ENCODE peak calls at places on chromosomes 12 and 14, in ten cellular contexts. J, T, E, R, D, C, Y, B, X and G are unnamed samples.

GRCh38 chr14:74562515-74563232 is 49.4 kb downstream of the LTBP2 start:
- DNase-seq in R (peak), E (no peak), X (no peak), Y (no peak), B (no peak), D (no peak), J (no peak), T (no peak), C (no peak), G (no peak)

GRCh38 chr12:50745861-50746260 is 18.0 kb upstream of the ATF1 start:
- DNase-seq in Y (no peak), D (no peak), J (no peak), E (no peak), X (no peak), R (no peak), C (no peak), T (no peak), B (no peak), G (no peak)

GRCh38 chr14:87084908-87085307 is 908.1 kb downstream of the GALC start:
- DNase-seq in D (no peak), X (no peak), E (no peak), R (no peak), T (no peak), B (no peak), Y (no peak), C (no peak), J (no peak), G (no peak)

GRCh38 chr14:83520837-83521236 is 1987.2 kb upstream of the SEL1L start:
- DNase-seq in C (peak), X (no peak), J (no peak), R (no peak), D (no peak), E (peak), B (no peak), Y (peak), T (no peak), G (peak)

GRCh38 chr14:98955741-98956070 is 316.3 kb downstream of the BCL11B start:
- DNase-seq in X (no peak), D (no peak), T (no peak), J (no peak), B (no peak), C (no peak), E (no peak), Y (no peak), R (no peak), G (no peak)

GRCh38 chr12:105204916-105205315 is 31.1 kb downstream of the APPL2 start:
- DNase-seq in Y (peak), E (peak), X (no peak), T (no peak), B (no peak), R (no peak), J (no peak), D (no peak), C (no peak), G (peak)

GRCh38 chr12:47766496-47767196 is 6.4 kb upstream of the SLC48A1 start:
- DNase-seq in R (no peak), Y (no peak), C (no peak), B (no peak), E (no peak), X (no peak), T (no peak), D (no peak), J (no peak), G (no peak)

GRCh38 chr12:32595251-32595650 is 83.8 kb upstream of the DNM1L start:
- DNase-seq in E (peak), D (no peak), B (no peak), T (no peak), Y (peak), J (no peak), C (peak), X (no peak), R (no peak), G (peak)

GRCh38 chr12:94336201-94336915 is 123.3 kb downstream of the CEP83 start:
- DNase-seq in D (no peak), C (no peak), X (no peak), E (peak), T (no peak), Y (peak), J (no peak), B (no peak), R (no peak), G (peak)

GRCh38 chr12:51845451-51845850 is 3.1 kb downstream of the FIGNL2 start:
- DNase-seq in T (no peak), D (no peak), C (no peak), E (no peak), Y (no peak), X (no peak), J (no peak), R (no peak), B (no peak), G (no peak)

GRCh38 chr14:55976219-55976618 is 142.0 kb upstream of the PELI2 start:
- DNase-seq in E (no peak), X (peak), Y (no peak), T (peak), D (no peak), B (no peak), C (no peak), J (no peak), R (no peak), G (no peak)

GRCh38 chr12:28611501-28611900 is 421.2 kb downstream of the CCDC91 start:
- DNase-seq in Y (no peak), E (no peak), T (no peak), J (no peak), D (no peak), R (no peak), B (no peak), X (no peak), C (no peak), G (no peak)

GRCh38 chr14:92704036-92704804 is 44.2 kb downstream of the LGMN start:
- DNase-seq in B (no peak), C (no peak), D (no peak), R (no peak), T (no peak), J (no peak), Y (no peak), X (no peak), E (no peak), G (no peak)

GRCh38 chr14:77309122-77309521 is 11.6 kb downstream of the POMT2 start:
- DNase-seq in T (no peak), J (no peak), Y (no peak), D (no peak), C (no peak), R (no peak), B (no peak), E (no peak), X (no peak), G (no peak)

GRCh38 chr12:98188649-98189048 is 326.7 kb upstream of the TMPO start:
- DNase-seq in C (no peak), J (no peak), Y (peak), E (peak), B (no peak), X (no peak), D (no peak), R (no peak), T (no peak), G (no peak)

GRCh38 chr12:2582631-2583616 is 211.8 kb upstream of the FKBP4 start:
- DNase-seq in B (peak), Y (peak), R (peak), E (peak), T (peak), X (peak), C (peak), D (peak), J (no peak), G (peak)

GRCh38 chr14:26323781-26324363 is 274.0 kb downstream of the NOVA1 start:
- DNase-seq in R (no peak), B (peak), X (no peak), C (no peak), T (no peak), E (no peak), D (no peak), J (no peak), Y (no peak), G (no peak)

GRCh38 chr12:54154708-54155316 is 34.0 kb downstream of the SMUG1 start:
- DNase-seq in C (no peak), J (no peak), X (no peak), D (no peak), B (no peak), E (peak), T (no peak), Y (no peak), R (no peak), G (no peak)

GRCh38 chr12:104049278-104050257 is at the start of gene GLT8D2:
- DNase-seq in J (no peak), X (peak), B (peak), R (peak), E (peak), C (peak), D (peak), T (peak), Y (peak), G (peak)

DNA sequence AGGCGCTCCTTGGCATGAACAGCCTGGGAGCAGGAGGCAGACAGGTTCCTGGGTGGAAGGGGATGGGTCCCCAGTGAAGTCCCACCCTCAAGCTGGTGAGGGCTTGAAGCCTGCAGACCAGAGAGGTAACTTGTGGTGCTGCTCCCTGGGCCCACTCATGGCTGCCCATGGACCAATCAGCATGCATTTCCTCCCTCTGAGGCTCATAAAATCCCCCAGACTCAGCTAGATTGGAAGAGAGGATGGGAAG is 50.2 kb downstream of the A2M start:
- DNase-seq in E (no peak), Y (no peak), T (no peak), X (no peak), J (no peak), R (no peak), C (no peak), B (no peak), D (no peak), G (no peak)
- H3K4me3 ChIP-seq in E (peak), Y (no peak), T (peak), X (peak), J (no peak), R (no peak), C (no peak), B (peak), D (peak), G (no peak)

GRCh38 chr12:14259481-14260010 is 105.9 kb upstream of the ATF7IP start:
- DNase-seq in J (no peak), B (no peak), T (no peak), Y (no peak), X (no peak), C (no peak), R (no peak), E (no peak), D (no peak), G (no peak)
- H3K4me3 ChIP-seq in J (no peak), B (no peak), T (no peak), Y (no peak), X (no peak), C (no peak), R (no peak), E (no peak), D (no peak), G (no peak)

GRCh38 chr14:81323094-81323493 is 77.0 kb downstream of the STON2 start:
- DNase-seq in R (no peak), X (no peak), D (no peak), B (no peak), T (no peak), E (no peak), Y (no peak), J (no peak), C (no peak), G (no peak)
- H3K4me3 ChIP-seq in R (no peak), X (no peak), D (no peak), B (peak), T (no peak), E (no peak), Y (no peak), J (no peak), C (no peak), G (no peak)

DNA sequence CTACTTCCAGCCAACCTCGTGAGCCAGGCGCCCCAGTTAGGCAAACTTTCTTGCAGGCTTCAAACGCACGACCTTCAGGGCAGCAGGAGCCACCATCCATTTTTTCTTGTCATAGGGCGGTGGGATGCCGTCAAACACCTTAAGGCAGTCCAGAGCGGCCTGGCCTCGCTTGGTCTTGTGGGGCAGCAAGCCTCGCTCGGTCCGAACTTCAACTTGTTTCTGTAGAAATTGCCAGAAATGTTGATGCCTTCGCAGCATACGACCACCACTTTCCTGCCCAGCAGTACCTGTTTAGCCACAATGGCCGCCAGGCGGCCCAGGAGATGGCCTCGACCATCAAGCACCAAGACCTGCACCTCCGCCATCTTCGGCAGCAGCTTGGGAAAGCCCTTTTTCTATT is 474.7 kb downstream of the MDGA2 start:
- DNase-seq in J (no peak), R (peak), B (no peak), E (no peak), X (no peak), Y (no peak), T (no peak), D (no peak), C (no peak), G (no peak)
- H3K4me3 ChIP-seq in J (no peak), R (no peak), B (no peak), E (no peak), X (no peak), Y (no peak), T (no peak), D (no peak), C (no peak), G (no peak)

GRCh38 chr14:30873308-30874119 is 845 bp upstream of the COCH start:
- DNase-seq in C (no peak), E (no peak), J (no peak), T (no peak), Y (no peak), R (no peak), B (no peak), D (no peak), X (no peak), G (no peak)
- H3K4me3 ChIP-seq in C (no peak), E (no peak), J (no peak), T (no peak), Y (no peak), R (no peak), B (peak), D (peak), X (peak), G (no peak)

GRCh38 chr14:105061428-105062047 is 3.7 kb downstream of the GPR132 start:
- DNase-seq in T (peak), X (peak), Y (no peak), D (no peak), R (no peak), C (no peak), B (no peak), J (no peak), E (no peak), G (no peak)
- H3K4me3 ChIP-seq in T (no peak), X (no peak), Y (no peak), D (peak), R (no peak), C (no peak), B (no peak), J (no peak), E (no peak), G (no peak)

DNA sequence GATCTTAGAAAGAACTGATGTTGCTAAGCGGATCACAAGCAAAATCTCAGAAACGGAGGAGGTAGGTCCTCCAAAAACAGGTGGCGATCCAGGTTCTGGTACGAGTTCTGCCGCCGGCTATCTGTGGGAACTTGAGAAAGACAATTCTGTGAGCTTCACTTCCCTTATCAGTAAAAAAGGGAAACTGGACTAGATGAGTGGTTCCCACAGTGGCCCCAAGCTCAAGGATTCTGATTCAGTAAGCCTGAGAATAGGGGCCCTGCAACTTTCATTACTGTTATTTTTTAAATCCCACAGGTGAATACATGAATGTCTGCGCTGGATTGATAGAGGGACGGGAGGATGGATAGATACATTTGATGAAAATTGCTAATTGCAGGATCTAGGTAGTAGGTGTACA is 160.2 kb downstream of the PPM1H start:
- DNase-seq in T (no peak), E (no peak), Y (no peak), R (no peak), J (no peak), B (no peak), C (no peak), D (no peak), X (no peak), G (no peak)
- H3K4me3 ChIP-seq in T (no peak), E (no peak), Y (no peak), R (no peak), J (no peak), B (no peak), C (no peak), D (no peak), X (no peak), G (no peak)

GRCh38 chr12:113151655-113152054 is 2.1 kb downstream of the CFAP73 start:
- DNase-seq in J (no peak), T (no peak), Y (no peak), X (no peak), B (no peak), C (no peak), R (no peak), E (no peak), D (no peak), G (no peak)
- H3K4me3 ChIP-seq in J (no peak), T (no peak), Y (no peak), X (no peak), B (no peak), C (no peak), R (no peak), E (no peak), D (no peak), G (no peak)

GRCh38 chr12:110223777-110224378 is 57.2 kb upstream of the ATP2A2 start:
- DNase-seq in C (no peak), X (no peak), Y (peak), E (peak), J (no peak), B (no peak), D (no peak), R (no peak), T (no peak), G (no peak)
- H3K4me3 ChIP-seq in C (no peak), X (no peak), Y (no peak), E (no peak), J (no peak), B (no peak), D (no peak), R (no peak), T (no peak), G (no peak)

GRCh38 chr14:21993837-21994236 is 320.2 kb upstream of the OR4E1 start:
- DNase-seq in R (no peak), E (no peak), B (no peak), T (no peak), J (no peak), D (no peak), X (no peak), Y (no peak), C (no peak), G (no peak)
- H3K4me3 ChIP-seq in R (no peak), E (no peak), B (no peak), T (no peak), J (no peak), D (no peak), X (no peak), Y (no peak), C (no peak), G (no peak)